ENCODE peak calls at places on chromosomes 11 and 22, in seven cellular contexts. I is K562, F is GM12878, R is HCT116, S is HepG2, Y is H1, N is SK-N-SH. Q is an unnamed sample.

GRCh38 chr11:69947059-69947771 is 128.0 kb upstream of the FGF3 start:
- DNase-seq in F (no peak), I (no peak), Y (no peak), R (peak), S (no peak), N (no peak), Q (no peak)

GRCh38 chr11:125401746-125402145 is 94.3 kb downstream of the FEZ1 start:
- DNase-seq in I (no peak), S (no peak), N (no peak), R (no peak), Y (no peak), F (no peak), Q (no peak)

GRCh38 chr22:40958329-40958728 is 7.2 kb downstream of the RBX1 start:
- DNase-seq in F (no peak), N (no peak), R (no peak), I (no peak), S (no peak), Y (no peak), Q (no peak)

GRCh38 chr22:44245867-44246266 is 65.1 kb downstream of the PARVG start:
- DNase-seq in S (no peak), Y (no peak), R (no peak), N (no peak), I (no peak), F (no peak), Q (no peak)

GRCh38 chr11:123478352-123478986 is 48.4 kb downstream of the GRAMD1B start:
- DNase-seq in S (peak), Y (peak), R (peak), F (peak), N (peak), I (peak), Q (peak)

GRCh38 chr11:127217941-127218615 is 217.5 kb upstream of the KIRREL3 start:
- DNase-seq in F (no peak), I (no peak), S (no peak), N (no peak), Y (no peak), R (no peak), Q (no peak)

GRCh38 chr11:110908401-110909106 is 196.3 kb upstream of the ARHGAP20 start:
- DNase-seq in S (no peak), Y (no peak), F (no peak), I (no peak), N (no peak), R (no peak), Q (no peak)

GRCh38 chr11:117296881-117297280 is 5.7 kb downstream of the BACE1-AS start:
- DNase-seq in S (no peak), I (no peak), R (no peak), Y (no peak), N (no peak), F (no peak), Q (no peak)

GRCh38 chr11:72348250-72348649 is 86.1 kb downstream of the CLPB start:
- DNase-seq in S (no peak), R (no peak), N (no peak), F (no peak), Y (no peak), I (no peak), Q (peak)

GRCh38 chr11:620935-621814 is 3.6 kb downstream of the CDHR5 start:
- DNase-seq in Y (no peak), R (no peak), F (no peak), I (no peak), S (no peak), N (no peak), Q (no peak)

GRCh38 chr11:11789735-11790369 is 51.9 kb upstream of the USP47 start:
- DNase-seq in S (no peak), N (peak), I (peak), R (no peak), F (no peak), Y (no peak), Q (peak)

GRCh38 chr11:87144266-87144665 is 106.5 kb downstream of the TMEM135 start:
- DNase-seq in N (no peak), R (no peak), S (no peak), F (no peak), Y (no peak), I (no peak), Q (peak)

GRCh38 chr11:57490456-57491248 is 24.9 kb downstream of the SLC43A1 start:
- DNase-seq in I (no peak), F (no peak), S (no peak), R (no peak), Y (no peak), N (no peak), Q (no peak)

GRCh38 chr11:129613076-129613475 is 202.6 kb upstream of the TMEM45B start:
- DNase-seq in I (no peak), S (no peak), F (no peak), N (no peak), R (no peak), Y (no peak), Q (no peak)

GRCh38 chr22:46634011-46634699 is 14.0 kb downstream of the GRAMD4 start:
- DNase-seq in F (no peak), N (no peak), S (no peak), R (no peak), I (no peak), Y (no peak), Q (no peak)

GRCh38 chr11:68610452-68611116 is 73.8 kb upstream of the GAL start:
- DNase-seq in Y (no peak), F (no peak), I (no peak), S (no peak), R (no peak), N (peak), Q (no peak)

GRCh38 chr11:43278302-43278956 is 33.4 kb upstream of the API5 start:
- DNase-seq in I (peak), Y (no peak), S (peak), N (peak), R (peak), F (no peak), Q (peak)

GRCh38 chr11:75432911-75433321 is at the start of gene KLHL35:
- DNase-seq in I (no peak), S (no peak), Y (no peak), N (no peak), F (no peak), R (no peak), Q (no peak)

DNA sequence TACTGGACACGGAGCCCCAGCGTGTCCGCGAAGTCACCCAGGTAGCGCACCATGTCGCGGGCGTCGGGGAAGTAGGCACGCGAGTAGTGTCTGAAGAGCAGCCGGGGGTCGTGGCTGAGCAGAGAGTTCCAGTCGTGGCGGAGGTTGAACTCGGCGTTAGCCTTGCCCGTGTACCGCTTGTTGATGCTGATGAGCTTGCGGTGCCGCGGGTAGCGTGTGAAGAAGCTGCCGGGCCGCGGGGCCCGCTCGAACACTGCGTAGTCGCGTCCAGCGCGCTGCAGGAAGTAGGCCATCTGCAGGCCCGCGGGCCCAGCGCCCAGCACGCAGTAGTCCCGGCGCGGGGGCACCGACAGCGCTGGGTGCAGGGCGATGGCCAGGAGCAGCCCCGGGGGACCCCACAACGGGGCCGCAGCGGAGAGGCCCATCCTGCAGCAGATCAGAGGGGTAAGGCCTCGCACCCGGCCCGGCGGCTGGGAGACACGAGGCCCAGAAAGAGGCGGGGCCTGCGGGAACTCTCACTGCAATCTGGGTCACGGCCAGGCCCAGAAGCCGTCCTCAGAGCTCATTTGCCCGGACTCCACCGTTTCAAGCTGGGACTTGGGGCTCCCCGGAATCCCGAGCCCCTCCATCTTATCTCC is 723 bp downstream of the FOXRED2 start:
- DNase-seq in I (no peak), S (no peak), F (no peak), N (no peak), Y (no peak), R (no peak), Q (peak)
- TF ChIP-seq JUND in I (no peak), S (no peak), F (no peak), N (no peak), Y (no peak), R (no peak), Q (no peak)

GRCh38 chr22:17910561-17911311 is 113.6 kb downstream of the MICAL3 start:
- DNase-seq in S (no peak), I (peak), N (peak), R (no peak), Y (no peak), F (no peak), Q (peak)

GRCh38 chr22:17905445-17905844 is 118.9 kb downstream of the MICAL3 start:
- DNase-seq in R (no peak), Y (no peak), N (no peak), F (no peak), I (no peak), S (no peak), Q (no peak)

GRCh38 chr22:17911312-17911705 is 113.1 kb downstream of the MICAL3 start:
- DNase-seq in I (no peak), S (no peak), Y (no peak), R (no peak), F (no peak), N (no peak), Q (no peak)

GRCh38 chr22:17906978-17907730 is 117.2 kb downstream of the MICAL3 start:
- DNase-seq in F (no peak), R (no peak), S (no peak), N (no peak), I (no peak), Y (no peak), Q (no peak)

GRCh38 chr22:17907731-17908051 is 116.7 kb downstream of the MICAL3 start:
- DNase-seq in N (no peak), I (no peak), S (no peak), R (no peak), F (no peak), Y (no peak), Q (no peak)
- TF ChIP-seq JUND in N (no peak), I (no peak), S (no peak), R (no peak), F (no peak), Y (no peak), Q (no peak)

GRCh38 chr22:27128461-27129080 is 471.2 kb downstream of the MIAT start:
- DNase-seq in S (no peak), F (no peak), N (no peak), R (no peak), I (no peak), Y (no peak), Q (no peak)

GRCh38 chr22:27122561-27122960 is 465.2 kb downstream of the MIAT start:
- DNase-seq in R (no peak), Y (no peak), N (no peak), F (no peak), S (no peak), I (no peak), Q (no peak)

GRCh38 chr22:27123880-27124279 is 466.5 kb downstream of the MIAT start:
- DNase-seq in R (no peak), S (no peak), I (no peak), N (no peak), F (no peak), Y (no peak), Q (no peak)

GRCh38 chr22:27124336-27125023 is 467.1 kb downstream of the MIAT start:
- DNase-seq in R (no peak), N (no peak), S (no peak), Y (no peak), I (no peak), F (no peak), Q (no peak)

GRCh38 chr22:27125539-27125938 is 468.2 kb downstream of the MIAT start:
- DNase-seq in S (no peak), I (no peak), Y (no peak), R (no peak), N (no peak), F (no peak), Q (no peak)
- TF ChIP-seq JUND in S (no peak), I (no peak), Y (no peak), R (no peak), N (no peak), F (no peak), Q (no peak)

GRCh38 chr11:74011360-74012071 is 2.6 kb upstream of the UCP3 start:
- DNase-seq in R (no peak), I (peak), S (no peak), N (no peak), Y (no peak), F (peak), Q (no peak)

GRCh38 chr11:74009230-74009547 is 304 bp upstream of the UCP3 start:
- DNase-seq in R (no peak), I (no peak), N (no peak), F (no peak), Y (no peak), S (no peak), Q (no peak)

GRCh38 chr11:74008373-74009229 is at the start of gene UCP3:
- DNase-seq in F (no peak), Y (no peak), N (no peak), I (no peak), R (no peak), S (no peak), Q (no peak)

GRCh38 chr11:74010306-74010981 is 1.6 kb upstream of the UCP3 start:
- DNase-seq in R (no peak), I (peak), S (no peak), Y (no peak), F (no peak), N (no peak), Q (no peak)

GRCh38 chr11:74009675-74010305 is 905 bp upstream of the UCP3 start:
- DNase-seq in N (no peak), F (no peak), I (peak), Y (no peak), R (no peak), S (no peak), Q (no peak)
- TF ChIP-seq JUND in N (no peak), F (no peak), I (no peak), Y (no peak), R (no peak), S (no peak), Q (no peak)

GRCh38 chr11:119350302-119350701 is 3.8 kb upstream of the MFRP start:
- DNase-seq in I (no peak), F (no peak), N (no peak), Y (no peak), R (no peak), S (no peak), Q (no peak)

GRCh38 chr11:119351232-119351631 is 4.7 kb upstream of the MFRP start:
- DNase-seq in N (no peak), F (no peak), Y (no peak), R (no peak), S (no peak), I (no peak), Q (no peak)

GRCh38 chr11:119355091-119355843 is 8.8 kb upstream of the MFRP start:
- DNase-seq in Y (no peak), F (no peak), S (no peak), R (no peak), N (no peak), I (no peak), Q (peak)

GRCh38 chr11:119356349-119357031 is 10.0 kb upstream of the MFRP start:
- DNase-seq in F (no peak), Y (no peak), R (peak), I (peak), N (peak), S (no peak), Q (peak)

GRCh38 chr11:119352857-119353260 is 6.4 kb upstream of the MFRP start:
- DNase-seq in R (no peak), F (no peak), S (peak), I (no peak), Y (no peak), N (peak), Q (peak)
- TF ChIP-seq JUND in R (no peak), F (no peak), S (no peak), I (no peak), Y (no peak), N (no peak), Q (no peak)

DNA sequence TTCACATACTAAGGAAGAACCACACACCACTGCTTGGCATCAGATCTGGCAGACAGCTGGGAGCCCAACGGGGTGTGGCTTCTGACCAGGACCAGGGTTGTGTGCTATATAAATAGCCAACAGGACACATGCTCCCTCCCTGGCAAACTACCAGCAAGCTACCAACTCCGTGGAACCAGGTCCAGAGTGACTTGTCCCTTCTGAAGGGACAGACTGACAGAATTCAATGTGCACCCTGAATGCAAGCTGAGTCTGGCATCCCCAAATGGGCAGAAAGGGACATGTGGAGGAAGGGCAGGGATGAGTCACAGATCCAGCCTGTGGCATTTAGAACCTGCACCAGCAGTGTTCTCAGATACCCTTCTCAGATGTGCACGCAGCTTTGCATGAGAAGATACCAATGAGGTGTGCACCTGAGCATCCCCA is 92.9 kb downstream of the MICAL3 start:
- DNase-seq in N (peak), R (no peak), Y (no peak), F (no peak), I (no peak), S (no peak), Q (peak)
- TF ChIP-seq JUND in N (no peak), R (no peak), Y (no peak), F (no peak), I (no peak), S (no peak), Q (no peak)

GRCh38 chr11:45887587-45887986 is 2.1 kb downstream of the MAPK8IP1 start:
- DNase-seq in F (no peak), S (no peak), R (no peak), N (no peak), I (no peak), Y (no peak), Q (no peak)

GRCh38 chr11:45885921-45886721 is 670 bp downstream of the MAPK8IP1 start:
- DNase-seq in I (no peak), R (no peak), S (no peak), F (no peak), Y (peak), N (peak), Q (no peak)

GRCh38 chr11:45884596-45885185 is 760 bp upstream of the MAPK8IP1 start:
- DNase-seq in Y (no peak), S (no peak), N (no peak), F (no peak), R (no peak), I (no peak), Q (no peak)

GRCh38 chr11:45885274-45885920 is at the start of gene MAPK8IP1:
- DNase-seq in F (no peak), Y (peak), I (peak), N (peak), S (peak), R (no peak), Q (peak)

GRCh38 chr11:45886816-45887520 is 1.5 kb downstream of the MAPK8IP1 start:
- DNase-seq in Y (no peak), R (no peak), I (no peak), S (no peak), F (no peak), N (no peak), Q (no peak)
- TF ChIP-seq JUND in Y (no peak), R (no peak), I (no peak), S (no peak), F (no peak), N (no peak), Q (no peak)

GRCh38 chr11:119461250-119461963 is 38.4 kb upstream of the THY1 start:
- DNase-seq in S (no peak), I (no peak), Y (no peak), N (no peak), F (no peak), R (no peak), Q (no peak)
- TF ChIP-seq JUND in S (no peak), I (no peak), Y (no peak), N (no peak), F (no peak), R (no peak), Q (no peak)

GRCh38 chr11:44785856-44786606 is 59.3 kb downstream of the TSPAN18 start:
- DNase-seq in N (peak), F (no peak), Y (no peak), R (no peak), S (no peak), I (no peak), Q (peak)

GRCh38 chr11:44787070-44787469 is 60.3 kb downstream of the TSPAN18 start:
- DNase-seq in R (no peak), F (no peak), I (no peak), S (no peak), N (no peak), Y (no peak), Q (no peak)

GRCh38 chr11:44782478-44782877 is 55.7 kb downstream of the TSPAN18 start:
- DNase-seq in N (no peak), I (no peak), F (no peak), S (no peak), R (no peak), Y (no peak), Q (no peak)

GRCh38 chr11:44784784-44785183 is 58.0 kb downstream of the TSPAN18 start:
- DNase-seq in F (no peak), I (no peak), Y (no peak), R (no peak), N (peak), S (no peak), Q (no peak)

DNA sequence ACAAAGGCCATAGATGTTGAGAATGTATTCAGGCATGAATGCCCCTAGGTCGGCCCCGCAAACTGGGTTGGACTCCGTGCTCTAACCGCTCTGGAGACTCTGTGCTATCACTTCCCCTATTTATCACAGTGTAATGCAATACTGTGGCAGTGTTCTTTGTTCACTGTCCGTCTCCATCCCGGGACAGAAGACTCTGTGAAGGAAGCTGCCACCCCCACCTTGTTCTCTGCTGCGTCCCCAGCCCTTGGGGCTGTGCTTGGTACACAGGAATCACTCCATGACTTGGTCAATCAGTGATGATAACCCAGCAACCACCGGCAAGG is 57.6 kb downstream of the TSPAN18 start:
- DNase-seq in F (no peak), S (no peak), Y (no peak), N (no peak), I (no peak), R (no peak), Q (no peak)
- TF ChIP-seq JUND in F (no peak), S (no peak), Y (no peak), N (no peak), I (no peak), R (no peak), Q (no peak)

DNA sequence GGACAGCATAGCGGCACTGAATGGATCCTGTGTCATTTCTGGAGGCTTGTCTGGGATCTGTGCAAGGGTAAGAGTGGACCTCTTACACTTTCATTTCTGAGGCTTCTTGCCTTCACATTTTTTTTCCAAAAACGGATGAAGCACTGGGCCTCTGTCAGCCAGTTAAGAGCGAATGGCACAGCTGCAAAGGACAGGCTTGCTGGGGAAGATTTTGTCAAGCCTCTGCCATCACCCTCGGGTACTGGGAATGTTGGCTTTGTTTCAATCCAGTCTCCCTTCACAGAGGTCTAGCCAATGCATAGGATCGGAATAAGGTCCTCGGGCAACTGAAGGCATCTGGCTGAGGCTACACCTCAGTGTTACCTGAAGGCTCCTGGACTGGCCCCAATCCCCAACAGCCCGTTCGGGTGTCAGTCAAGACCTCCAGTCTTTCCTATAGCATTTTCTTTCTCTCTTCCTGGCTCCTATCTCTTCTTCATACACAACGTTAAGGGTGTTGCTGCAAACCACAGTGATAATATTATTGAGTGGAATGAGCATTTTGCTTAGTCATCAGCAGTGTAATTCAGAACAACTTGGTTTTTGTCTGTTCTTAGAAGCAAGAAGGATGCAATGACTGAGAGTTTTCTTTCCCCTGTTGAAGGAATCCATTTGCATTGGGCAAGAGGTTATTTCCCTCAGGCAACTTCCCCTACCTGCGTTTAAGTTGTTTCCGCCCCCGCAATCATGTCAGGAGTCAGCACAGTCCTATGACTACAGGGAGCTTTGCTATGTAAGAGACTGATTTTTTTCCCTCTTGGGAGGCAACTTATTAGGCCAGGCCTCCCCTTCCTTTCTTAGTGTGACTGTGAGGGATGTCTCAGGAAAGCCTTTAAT is 22.8 kb downstream of the NPAT start:
- DNase-seq in I (peak), Y (no peak), F (peak), R (no peak), S (no peak), N (no peak), Q (no peak)
- TF ChIP-seq JUND in I (peak), Y (no peak), F (no peak), R (no peak), S (no peak), N (no peak), Q (no peak)